ENCODE peak calls at places on chromosomes 13 and 19, in seven cellular contexts. E is breast epithelium, Z is left ventricle myocardium inferior, V is brain microvascular endothelial cell, Y is left lung, T is lung, N is esophagus squamous epithelium. I is an unnamed sample.

GRCh38 chr19:40603071-40603718 is 2.0 kb downstream of the LTBP4 start:
- DNase-seq in N (no peak), Z (no peak), E (no peak), T (no peak), Y (no peak), V (no peak), I (no peak)

GRCh38 chr19:56504581-56504980 is 3.1 kb upstream of the ZNF471 start:
- DNase-seq in N (no peak), V (peak; percentile 54), T (no peak), Z (no peak), Y (no peak), E (no peak), I (no peak)

GRCh38 chr13:50322006-50322405 is 306.8 kb downstream of the KCNRG start:
- DNase-seq in T (no peak), V (no peak), Y (no peak), E (no peak), N (no peak), Z (no peak), I (no peak)

GRCh38 chr19:34241513-34242337 is 12.6 kb upstream of the GARRE1 start:
- DNase-seq in Z (no peak), N (no peak), E (no peak), V (no peak), Y (peak; percentile 68), T (peak; percentile 68), I (no peak)

GRCh38 chr13:52845334-52845761 is 3.1 kb downstream of the PCDH8 start:
- DNase-seq in N (no peak), T (no peak), Y (no peak), Z (no peak), E (no peak), V (no peak), I (no peak)

GRCh38 chr19:55546822-55547614 is 1.7 kb upstream of the SBK3 start:
- DNase-seq in V (peak; percentile 83), Y (peak; percentile 84), E (peak; percentile 69), Z (peak; percentile 85), N (no peak), T (peak; percentile 64), I (peak; percentile 27)

GRCh38 chr13:105502193-105502592 is 1033.3 kb downstream of the EFNB2 start:
- DNase-seq in Z (no peak), Y (no peak), E (no peak), N (no peak), V (no peak), T (no peak), I (no peak)

GRCh38 chr19:33098023-33098652 is 17.2 kb downstream of the GPATCH1 start:
- DNase-seq in Z (no peak), N (no peak), E (no peak), T (no peak), Y (no peak), V (no peak), I (no peak)

GRCh38 chr13:27952931-27953670 is 16.0 kb downstream of the CDX2 start:
- DNase-seq in Y (no peak), Z (no peak), V (no peak), N (no peak), E (no peak), T (no peak), I (no peak)

GRCh38 chr19:58572818-58573657 is at the start of gene MZF1:
- DNase-seq in E (peak; percentile 100), N (no peak), V (peak; percentile 100), Z (peak; percentile 99), T (peak; percentile 100), Y (peak; percentile 100), I (peak; percentile 99)

GRCh38 chr19:18847516-18848463 is 16.0 kb downstream of the UPF1 start:
- DNase-seq in Z (no peak), V (no peak), Y (no peak), E (no peak), N (no peak), T (no peak), I (peak; percentile 81)

GRCh38 chr13:107807306-107808073 is 407.8 kb downstream of the LIG4 start:
- DNase-seq in Y (no peak), V (no peak), T (no peak), Z (no peak), E (no peak), N (no peak), I (no peak)

GRCh38 chr13:83057119-83057518 is 825.2 kb downstream of the SLITRK1 start:
- DNase-seq in Y (no peak), T (no peak), E (no peak), N (no peak), Z (no peak), V (no peak), I (no peak)

GRCh38 chr19:49231389-49231788 is 73.8 kb downstream of the TRPM4 start:
- DNase-seq in N (no peak), Y (no peak), T (no peak), Z (no peak), E (no peak), V (no peak), I (no peak)

GRCh38 chr19:35332817-35333216 is 3.8 kb downstream of the CD22 start:
- DNase-seq in T (no peak), Y (no peak), Z (no peak), E (no peak), V (no peak), N (no peak), I (no peak)

GRCh38 chr19:42419309-42419708 is 7.9 kb downstream of the LIPE start:
- DNase-seq in E (no peak), Y (peak; percentile 24), N (no peak), V (no peak), T (no peak), Z (peak; percentile 57), I (no peak)

GRCh38 chr19:53813996-53814395 is 10.1 kb downstream of the NLRP12 start:
- DNase-seq in V (no peak), Y (no peak), E (no peak), Z (no peak), T (no peak), N (no peak), I (no peak)

GRCh38 chr13:110637275-110637674 is 21.9 kb downstream of the NAXD start:
- DNase-seq in E (no peak), Z (no peak), T (no peak), N (no peak), V (no peak), Y (no peak), I (no peak)

GRCh38 chr13:42377640-42378382 is 105.9 kb downstream of the AKAP11 start:
- DNase-seq in T (no peak), Y (no peak), E (no peak), V (peak; percentile 39), N (no peak), Z (no peak), I (no peak)

GRCh38 chr19:48511321-48511731 is 309 bp downstream of the LMTK3 start:
- DNase-seq in N (no peak), E (no peak), Y (no peak), T (no peak), Z (no peak), V (no peak), I (no peak)

DNA sequence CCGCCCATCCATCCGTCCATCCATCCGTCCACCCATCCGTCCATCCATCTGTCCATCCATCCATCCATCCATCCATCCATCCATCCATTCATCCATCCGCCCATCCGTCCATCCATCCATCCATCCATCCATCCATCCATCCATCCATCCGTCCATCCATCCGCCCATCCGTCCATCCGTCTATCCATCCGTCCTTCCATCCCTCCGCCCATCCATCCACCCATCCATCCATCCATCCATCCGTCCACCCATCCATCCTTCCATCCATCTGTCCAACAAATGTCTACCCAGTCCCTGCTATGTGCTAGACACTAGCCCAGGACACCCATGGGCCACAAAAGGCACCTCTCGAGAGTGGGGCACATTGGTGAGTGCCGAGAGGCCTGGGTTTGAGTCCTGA is 15.7 kb downstream of the LRRC4B start:
- DNase-seq in V (no peak), E (no peak), T (no peak), Y (no peak), Z (no peak), N (no peak), I (no peak)
- H3K27me3 ChIP-seq in V (peaks cover 31% of the 10 kb centered on the region), E (peaks cover 87% of the 10 kb centered on the region), T (peaks cover 3% of the 10 kb centered on the region), Y (peaks cover 99% of the 10 kb centered on the region), Z (peaks cover 99% of the 10 kb centered on the region), N (no peaks in the 10 kb centered on the region), I (peaks cover 4% of the 10 kb centered on the region)

DNA sequence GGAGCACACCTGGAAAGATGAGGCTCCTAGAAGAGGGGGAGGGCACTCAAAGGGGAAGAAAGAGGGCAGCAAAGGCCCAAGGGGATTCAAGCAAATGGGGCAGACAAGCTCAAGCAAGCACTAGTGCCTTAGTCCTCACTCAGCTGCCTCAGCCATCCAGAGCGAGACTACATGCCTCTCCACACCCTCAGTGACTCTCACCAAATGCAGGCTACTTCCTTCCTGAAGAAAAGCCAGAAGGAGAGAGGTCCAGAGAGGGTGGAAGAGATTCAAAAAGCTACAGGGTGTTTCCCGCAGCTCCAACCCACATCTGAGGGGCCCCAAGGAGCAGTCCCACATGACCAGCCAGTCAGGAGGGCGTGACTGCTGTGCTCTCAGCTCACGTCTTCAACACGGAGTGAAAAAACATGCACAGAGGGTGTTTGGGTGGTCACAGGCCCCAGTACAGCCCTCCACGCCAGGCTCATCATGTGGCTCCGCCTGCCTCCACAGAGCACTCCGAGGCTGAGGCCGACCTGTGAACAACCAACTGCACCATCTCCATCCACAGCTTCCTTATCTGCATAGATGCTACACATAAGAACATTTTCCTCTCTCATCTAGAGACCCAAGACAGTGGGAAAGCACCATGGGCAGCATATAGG is 40.4 kb downstream of the MIPEP start:
- DNase-seq in Z (no peak), Y (no peak), T (no peak), E (no peak), V (no peak), N (no peak), I (no peak)
- TF ChIP-seq CTCF in Z (no peak), Y (no peak), T (no peak), E (no peak), V (no peak), N (no peak), I (no peak)

GRCh38 chr19:4660181-4660791 is 9.9 kb downstream of the MYDGF start:
- DNase-seq in Y (no peak), V (no peak), T (no peak), E (no peak), Z (no peak), N (no peak), I (no peak)

GRCh38 chr19:4664642-4665041 is 5.5 kb downstream of the MYDGF start:
- DNase-seq in Y (no peak), N (no peak), T (no peak), V (no peak), E (no peak), Z (no peak), I (no peak)

GRCh38 chr19:4660993-4661392 is 9.1 kb downstream of the MYDGF start:
- DNase-seq in V (no peak), N (no peak), Z (no peak), E (no peak), Y (no peak), T (no peak), I (no peak)

GRCh38 chr19:4662020-4662695 is 8.0 kb downstream of the MYDGF start:
- DNase-seq in V (no peak), N (no peak), T (no peak), Z (no peak), Y (no peak), E (no peak), I (no peak)

DNA sequence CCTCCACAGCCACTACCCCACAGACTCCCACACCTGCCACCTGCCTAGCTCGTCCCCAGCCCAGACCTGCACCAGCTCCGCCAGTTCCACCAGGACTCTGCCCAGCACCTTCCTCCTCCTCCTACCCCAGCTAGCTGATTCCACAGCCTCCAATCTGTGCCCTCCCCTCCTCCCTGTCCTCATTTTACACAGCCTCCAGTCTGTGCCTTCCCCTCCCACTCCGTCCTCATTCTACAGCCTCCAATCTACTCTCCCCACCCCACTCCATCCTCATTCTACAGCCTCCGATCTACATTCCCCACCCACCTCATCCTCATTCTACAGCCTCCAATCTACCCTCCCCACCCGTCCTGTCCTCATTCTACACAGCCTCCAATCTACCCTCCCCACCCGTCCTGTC is 7.3 kb downstream of the MYDGF start:
- DNase-seq in T (no peak), Z (no peak), N (no peak), E (no peak), Y (no peak), V (no peak), I (no peak)
- H3K36me3 ChIP-seq in T (peaks cover 18% of the 10 kb centered on the region), Z (peaks cover 85% of the 10 kb centered on the region), N (peaks cover 44% of the 10 kb centered on the region), E (peaks cover 17% of the 10 kb centered on the region), Y (no peaks in the 10 kb centered on the region), V (peaks cover 67% of the 10 kb centered on the region), I (peaks cover 42% of the 10 kb centered on the region)

GRCh38 chr19:38524994-38525634 is 91.6 kb downstream of the RYR1 start:
- DNase-seq in T (no peak), E (no peak), V (no peak), N (no peak), Y (no peak), Z (no peak), I (no peak)
- H3K27me3 ChIP-seq in T (no peaks in the 10 kb centered on the region), E (no peaks in the 10 kb centered on the region), V (no peaks in the 10 kb centered on the region), N (no peaks in the 10 kb centered on the region), Y (peaks cover 21% of the 10 kb centered on the region), Z (peaks cover 40% of the 10 kb centered on the region), I (no peaks in the 10 kb centered on the region)

I was measured in BJ.